ENCODE peak calls at places on chromosomes 4 and X, in seven cellular contexts. K, I, R, G, O, A and C are unnamed samples.
A peak's percentile ranks its signal among the peaks of the same experiment; 100 is the strongest.

GRCh38 chr4:15936495-15936894 is 2.0 kb downstream of the FGFBP1 start:
- DNase-seq in K (no peak), I (no peak), R (no peak), G (no peak), O (peak; percentile 48), A (no peak), C (peak; percentile 60)

GRCh38 chrX:42686706-42687105 is 91.3 kb downstream of the PPP1R2C start:
- DNase-seq in K (no peak), I (no peak), R (no peak), G (no peak), O (no peak), A (no peak), C (no peak)

GRCh38 chr4:10917475-10918103 is 233.0 kb upstream of the CLNK start:
- DNase-seq in K (no peak), I (no peak), R (peak; percentile 40), G (no peak), O (peak; percentile 83), A (no peak), C (no peak)

GRCh38 chr4:108352664-108353308 is 184.1 kb upstream of the LEF1 start:
- DNase-seq in K (no peak), I (no peak), R (no peak), G (no peak), O (peak; percentile 30), A (no peak), C (no peak)

GRCh38 chr4:107035711-107036601 is at the start of gene DKK2:
- DNase-seq in K (peak; percentile 62), I (peak; percentile 43), R (no peak), G (no peak), O (peak; percentile 1), A (no peak), C (peak; percentile 28)

GRCh38 chrX:56802921-56803848 is 74.1 kb downstream of the NBDY start:
- DNase-seq in K (peak; percentile 51), I (peak; percentile 90), R (peak; percentile 84), G (peak; percentile 35), O (no peak), A (peak; percentile 70), C (peak; percentile 81)

GRCh38 chr4:143554728-143555597 is 41.5 kb downstream of the SMARCA5 start:
- DNase-seq in K (no peak), I (no peak), R (no peak), G (no peak), O (no peak), A (no peak), C (no peak)

GRCh38 chr4:64718091-64718490 is 308.8 kb upstream of the TECRL start:
- DNase-seq in K (peak; percentile 45), I (no peak), R (no peak), G (no peak), O (no peak), A (no peak), C (no peak)

GRCh38 chrX:57172544-57172943 is 35.3 kb upstream of the SPIN2A start:
- DNase-seq in K (no peak), I (no peak), R (no peak), G (no peak), O (no peak), A (no peak), C (no peak)

GRCh38 chrX:69177511-69178162 is 12.4 kb upstream of the PJA1 start:
- DNase-seq in K (no peak), I (no peak), R (no peak), G (no peak), O (no peak), A (no peak), C (no peak)

GRCh38 chr4:25524616-25525146 is 131.0 kb upstream of the SLC34A2 start:
- DNase-seq in K (no peak), I (no peak), R (no peak), G (no peak), O (no peak), A (no peak), C (no peak)

GRCh38 chr4:7194251-7195137 is 2.2 kb downstream of the SORCS2 start:
- DNase-seq in K (no peak), I (peak; percentile 41), R (no peak), G (no peak), O (no peak), A (no peak), C (peak; percentile 79)

GRCh38 chr4:11299016-11299415 is 129.7 kb downstream of the HS3ST1 start:
- DNase-seq in K (no peak), I (no peak), R (no peak), G (no peak), O (no peak), A (no peak), C (no peak)

GRCh38 chrX:154325541-154325940 is 29.9 kb downstream of the TKTL1 start:
- DNase-seq in K (no peak), I (no peak), R (no peak), G (no peak), O (no peak), A (no peak), C (no peak)

GRCh38 chr4:164997324-164997723 is 19.9 kb upstream of the TRIM61 start:
- DNase-seq in K (peak; percentile 15), I (no peak), R (no peak), G (no peak), O (no peak), A (no peak), C (no peak)

GRCh38 chr4:103498161-103499070 is 221.4 kb downstream of the TACR3 start:
- DNase-seq in K (no peak), I (no peak), R (no peak), G (no peak), O (no peak), A (no peak), C (no peak)

GRCh38 chr4:2341261-2341841 is 77.1 kb downstream of the ZFYVE28 start:
- DNase-seq in K (no peak), I (peak; percentile 36), R (no peak), G (no peak), O (no peak), A (no peak), C (peak; percentile 18)

GRCh38 chr4:19358015-19358414 is 893.7 kb upstream of the SLIT2 start:
- DNase-seq in K (no peak), I (no peak), R (no peak), G (no peak), O (no peak), A (no peak), C (no peak)

GRCh38 chr4:27973056-27973455 is 1112.4 kb downstream of the STIM2 start:
- DNase-seq in K (no peak), I (no peak), R (no peak), G (no peak), O (no peak), A (no peak), C (no peak)

GRCh38 chr4:103493450-103494159 is 226.2 kb downstream of the TACR3 start:
- DNase-seq in K (no peak), I (no peak), R (no peak), G (no peak), O (no peak), A (no peak), C (no peak)

GRCh38 chrX:15173411-15173810 is 96.5 kb downstream of the ASB9 start:
- DNase-seq in K (no peak), I (no peak), R (no peak), G (no peak), O (no peak), A (no peak), C (no peak)

GRCh38 chr4:184265566-184266351 is 48.1 kb upstream of the ENPP6 start:
- DNase-seq in K (no peak), I (no peak), R (no peak), G (no peak), O (peak; percentile 30), A (no peak), C (no peak)

GRCh38 chrX:101347859-101348451 is 587 bp downstream of the TIMM8A start:
- DNase-seq in K (no peak), I (no peak), R (no peak), G (no peak), O (peak; percentile 9), A (no peak), C (no peak)

GRCh38 chr4:80312124-80312523 is 23.4 kb upstream of the CFAP299 start:
- DNase-seq in K (no peak), I (no peak), R (no peak), G (no peak), O (no peak), A (no peak), C (no peak)

GRCh38 chr4:87843936-87844335 is 11.2 kb downstream of the MEPE start:
- DNase-seq in K (no peak), I (no peak), R (no peak), G (no peak), O (no peak), A (no peak), C (no peak)

GRCh38 chr4:146243141-146243882 is 29.0 kb downstream of the REELD1 start:
- DNase-seq in K (peak; percentile 76), I (peak; percentile 56), R (peak; percentile 33), G (peak; percentile 14), O (no peak), A (peak; percentile 16), C (no peak)

GRCh38 chr4:85744950-85745349 is 270.0 kb downstream of the ARHGAP24 start:
- DNase-seq in K (no peak), I (no peak), R (no peak), G (no peak), O (no peak), A (no peak), C (no peak)
- H3K4me1 ChIP-seq in K (peaks cover 7% of the 10 kb centered on the region), I (no peaks in the 10 kb centered on the region), R (no peaks in the 10 kb centered on the region), G (no peaks in the 10 kb centered on the region), O (no peaks in the 10 kb centered on the region), A (no peaks in the 10 kb centered on the region), C (peaks cover 9% of the 10 kb centered on the region)

GRCh38 chr4:141213550-141213991 is 7.1 kb upstream of the ZNF330 start:
- DNase-seq in K (no peak), I (no peak), R (no peak), G (no peak), O (no peak), A (no peak), C (no peak)
- H3K4me1 ChIP-seq in K (no peaks in the 10 kb centered on the region), I (no peaks in the 10 kb centered on the region), R (no peaks in the 10 kb centered on the region), G (no peaks in the 10 kb centered on the region), O (no peaks in the 10 kb centered on the region), A (no peaks in the 10 kb centered on the region), C (no peaks in the 10 kb centered on the region)

GRCh38 chr4:83110970-83111369 is 3.6 kb downstream of the PLAC8 start:
- DNase-seq in K (no peak), I (no peak), R (no peak), G (no peak), O (no peak), A (no peak), C (no peak)

GRCh38 chr4:83108101-83108861 is 6.2 kb downstream of the PLAC8 start:
- DNase-seq in K (peak; percentile 51), I (no peak), R (no peak), G (no peak), O (no peak), A (peak; percentile 30), C (no peak)

GRCh38 chr4:83112239-83112638 is 2.3 kb downstream of the PLAC8 start:
- DNase-seq in K (no peak), I (no peak), R (no peak), G (no peak), O (peak; percentile 39), A (peak; percentile 17), C (no peak)

GRCh38 chr4:83109480-83110221 is 4.9 kb downstream of the PLAC8 start:
- DNase-seq in K (peak; percentile 78), I (peak; percentile 56), R (peak; percentile 31), G (peak; percentile 24), O (no peak), A (peak; percentile 46), C (no peak)

GRCh38 chr4:83110222-83110945 is 4.1 kb downstream of the PLAC8 start:
- DNase-seq in K (peak; percentile 95), I (peak; percentile 88), R (peak; percentile 86), G (peak; percentile 77), O (peak; percentile 91), A (peak; percentile 83), C (peak; percentile 86)
- H3K4me1 ChIP-seq in K (peaks cover 20% of the 10 kb centered on the region), I (no peaks in the 10 kb centered on the region), R (peaks cover 7% of the 10 kb centered on the region), G (peaks cover 35% of the 10 kb centered on the region), O (no peaks in the 10 kb centered on the region), A (peaks cover 45% of the 10 kb centered on the region), C (peaks cover 4% of the 10 kb centered on the region)

GRCh38 chrX:78659955-78660354 is 827 bp upstream of the RTL3 start:
- DNase-seq in K (no peak), I (no peak), R (no peak), G (no peak), O (no peak), A (no peak), C (no peak)
- H3K4me1 ChIP-seq in K (peaks cover under 1% of the 10 kb centered on the region), I (no peaks in the 10 kb centered on the region), R (no peaks in the 10 kb centered on the region), G (no peaks in the 10 kb centered on the region), O (no peaks in the 10 kb centered on the region), A (peaks cover 11% of the 10 kb centered on the region), C (no peaks in the 10 kb centered on the region)